ENCODE peak calls at places on chromosome 5, in six cellular contexts. One of them, this sample, is unnamed.

GRCh38 chr5:170572453-170572852 is 68.6 kb downstream of the KCNIP1 start:
- DNase-seq in dorsolateral prefrontal cortex: no peak
- DNase-seq in fibroblast of gingiva: no peak
- DNase-seq in fibroblast of pulmonary artery: no peak
- DNase-seq in NCI-H460: no peak
- DNase-seq in cardiac septum: no peak
- DNase-seq in this sample: peak

GRCh38 chr5:139738777-139739611 is 56.6 kb upstream of the PSD2 start:
- DNase-seq in dorsolateral prefrontal cortex: no peak
- DNase-seq in fibroblast of gingiva: no peak
- DNase-seq in fibroblast of pulmonary artery: no peak
- DNase-seq in NCI-H460: no peak
- DNase-seq in cardiac septum: no peak
- DNase-seq in this sample: no peak

GRCh38 chr5:160470437-160471341 is 49.0 kb downstream of the PTTG1 start:
- DNase-seq in dorsolateral prefrontal cortex: no peak
- DNase-seq in fibroblast of gingiva: peak
- DNase-seq in fibroblast of pulmonary artery: peak
- DNase-seq in NCI-H460: no peak
- DNase-seq in cardiac septum: no peak
- DNase-seq in this sample: peak

GRCh38 chr5:133957591-133957990 is 10.8 kb downstream of the C5orf15 start:
- DNase-seq in dorsolateral prefrontal cortex: no peak
- DNase-seq in fibroblast of gingiva: no peak
- DNase-seq in fibroblast of pulmonary artery: no peak
- DNase-seq in NCI-H460: no peak
- DNase-seq in cardiac septum: no peak
- DNase-seq in this sample: no peak

GRCh38 chr5:171710451-171711024 is 75.1 kb upstream of the SMIM23 start:
- DNase-seq in dorsolateral prefrontal cortex: no peak
- DNase-seq in fibroblast of gingiva: no peak
- DNase-seq in fibroblast of pulmonary artery: no peak
- DNase-seq in NCI-H460: no peak
- DNase-seq in cardiac septum: no peak
- DNase-seq in this sample: no peak

GRCh38 chr5:13692172-13692571 is 252.3 kb downstream of the DNAH5 start:
- DNase-seq in dorsolateral prefrontal cortex: no peak
- DNase-seq in fibroblast of gingiva: no peak
- DNase-seq in fibroblast of pulmonary artery: no peak
- DNase-seq in NCI-H460: no peak
- DNase-seq in cardiac septum: no peak
- DNase-seq in this sample: no peak

GRCh38 chr5:177194278-177194677 is 60.7 kb downstream of the NSD1 start:
- DNase-seq in dorsolateral prefrontal cortex: no peak
- DNase-seq in fibroblast of gingiva: peak
- DNase-seq in fibroblast of pulmonary artery: peak
- DNase-seq in NCI-H460: peak
- DNase-seq in cardiac septum: no peak
- DNase-seq in this sample: peak

GRCh38 chr5:14246350-14247053 is 103.4 kb downstream of the TRIO start:
- DNase-seq in dorsolateral prefrontal cortex: no peak
- DNase-seq in fibroblast of gingiva: no peak
- DNase-seq in fibroblast of pulmonary artery: no peak
- DNase-seq in NCI-H460: no peak
- DNase-seq in cardiac septum: no peak
- DNase-seq in this sample: no peak

GRCh38 chr5:6145616-6146237 is 232.6 kb downstream of the MED10 start:
- DNase-seq in dorsolateral prefrontal cortex: no peak
- DNase-seq in fibroblast of gingiva: no peak
- DNase-seq in fibroblast of pulmonary artery: no peak
- DNase-seq in NCI-H460: no peak
- DNase-seq in cardiac septum: no peak
- DNase-seq in this sample: no peak

GRCh38 chr5:154478224-154478565 is at the start of gene HAND1:
- DNase-seq in dorsolateral prefrontal cortex: no peak
- DNase-seq in fibroblast of gingiva: no peak
- DNase-seq in fibroblast of pulmonary artery: no peak
- DNase-seq in NCI-H460: peak
- DNase-seq in cardiac septum: peak
- DNase-seq in this sample: no peak

This sample was measured in PC-3.